ENCODE peak calls at places on chromosomes 16 and 17, in six cellular contexts. Z, M, A, R, H and C are unnamed samples.

GRCh38 chr17:8843344-8843743 is 24.1 kb downstream of the PIK3R6 start:
- DNase-seq in Z (no peak), M (no peak), A (no peak), R (no peak), H (no peak), C (no peak)

GRCh38 chr16:9797306-9797705 is 384.9 kb downstream of the GRIN2A start:
- DNase-seq in Z (peak; percentile 22), M (no peak), A (peak; percentile 88), R (no peak), H (peak; percentile 74), C (no peak)

GRCh38 chr16:727291-727977 is 528 bp downstream of the HAGHL start:
- DNase-seq in Z (peak; percentile 39), M (no peak), A (no peak), R (no peak), H (no peak), C (peak; percentile 83)

GRCh38 chr17:83147285-83147684 is 67.9 kb downstream of the METRNL start:
- DNase-seq in Z (no peak), M (no peak), A (no peak), R (no peak), H (no peak), C (no peak)

GRCh38 chr16:48381201-48381600 is 4.0 kb downstream of the SIAH1 start:
- DNase-seq in Z (peak; percentile 53), M (no peak), A (peak; percentile 57), R (no peak), H (no peak), C (no peak)

GRCh38 chr16:72061564-72061963 is 1.5 kb upstream of the HPR start:
- DNase-seq in Z (no peak), M (no peak), A (no peak), R (no peak), H (no peak), C (no peak)

GRCh38 chr17:29710891-29711418 is 88.2 kb upstream of the CORO6 start:
- DNase-seq in Z (peak; percentile 96), M (no peak), A (peak; percentile 52), R (no peak), H (peak; percentile 47), C (no peak)

GRCh38 chr17:65638221-65638940 is 76.9 kb upstream of the AXIN2 start:
- DNase-seq in Z (no peak), M (no peak), A (peak; percentile 17), R (no peak), H (no peak), C (no peak)

GRCh38 chr17:63928966-63929695 is 3.0 kb downstream of the CD79B start:
- DNase-seq in Z (no peak), M (no peak), A (no peak), R (no peak), H (no peak), C (peak; percentile 56)

GRCh38 chr17:522912-523311 is 170.3 kb upstream of the RPH3AL start:
- DNase-seq in Z (no peak), M (peak; percentile 64), A (no peak), R (peak; percentile 43), H (no peak), C (no peak)

GRCh38 chr16:30000768-30001631 is 5.0 kb downstream of the INO80E start:
- DNase-seq in Z (no peak), M (peak; percentile 82), A (no peak), R (no peak), H (no peak), C (no peak)

GRCh38 chr16:67415872-67416793 is at the start of gene ZDHHC1:
- DNase-seq in Z (peak; percentile 90), M (peak; percentile 92), A (peak; percentile 74), R (peak; percentile 69), H (peak; percentile 61), C (peak; percentile 89)
- H3K27ac ChIP-seq in Z (peak within 1 kb of the TSS; percentile 85), M (no peak within 1 kb of the TSS), A (peak within 1 kb of the TSS; percentile 88), R (no peak within 1 kb of the TSS), H (peak within 1 kb of the TSS; percentile 1), C (peak within 1 kb of the TSS; percentile 91)

GRCh38 chr16:67311607-67312449 is 14.7 kb downstream of the KCTD19 start:
- DNase-seq in Z (peak; percentile 99), M (no peak), A (peak; percentile 100), R (no peak), H (peak; percentile 94), C (no peak)
- H3K9ac ChIP-seq in Z (peak overlapping the region; percentile 62), M (no peak overlapping the region), A (peak overlapping the region; percentile 23), R (peak overlapping the region; percentile 33), H (peak overlapping the region; percentile 72), C (no peak overlapping the region)

GRCh38 chr16:69563605-69564580 is 1.9 kb upstream of the NFAT5 start:
- DNase-seq in Z (peak; percentile 40), M (peak; percentile 72), A (peak; percentile 22), R (peak; percentile 89), H (peak; percentile 15), C (no peak)
- H3K4me3 ChIP-seq in Z (peak overlapping the region; percentile 95), M (peak overlapping the region; percentile 57), A (no peak overlapping the region), R (no peak overlapping the region), H (peak overlapping the region; percentile 16), C (peak overlapping the region; percentile 66)

DNA sequence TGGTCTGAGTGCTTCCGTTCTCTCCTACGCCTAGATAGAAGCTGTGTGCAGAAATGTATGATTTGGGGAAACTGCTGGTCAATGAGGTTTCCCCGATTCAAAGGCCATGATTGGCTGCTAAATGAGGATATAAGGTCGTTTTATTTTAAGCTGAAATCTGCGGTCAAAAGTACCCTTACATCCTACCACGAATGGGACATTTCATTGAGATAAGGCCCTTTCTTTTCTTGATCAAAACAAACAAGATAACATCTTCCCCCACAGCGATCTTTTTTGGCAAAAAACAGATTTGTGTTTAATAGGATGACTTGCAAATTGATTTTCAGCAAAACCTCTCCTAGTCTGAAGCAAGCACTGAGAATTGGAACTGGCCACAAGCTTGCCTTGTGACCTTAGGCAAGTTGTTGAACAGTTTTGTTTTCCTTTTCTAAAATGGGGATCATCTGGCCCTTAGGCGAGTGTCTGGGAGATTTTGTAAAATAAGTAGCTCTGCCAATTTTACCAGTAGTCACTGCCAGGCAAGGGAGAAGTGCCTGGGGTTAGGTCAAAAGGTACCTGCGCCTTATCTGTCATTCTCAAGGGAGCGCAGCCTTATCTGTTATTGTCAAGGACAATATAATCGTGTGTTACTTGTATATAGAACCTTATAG is 635 bp downstream of the SCPEP1 start:
- DNase-seq in Z (peak; percentile 23), M (peak; percentile 60), A (no peak), R (no peak), H (peak; percentile 21), C (no peak)
- H3K27ac ChIP-seq in Z (no peak overlapping the region), M (no peak overlapping the region), A (peak overlapping the region; percentile 55), R (no peak overlapping the region), H (no peak overlapping the region), C (peak overlapping the region; percentile 20)

GRCh38 chr17:43844241-43844640 is 2.7 kb upstream of the CD300LG start:
- DNase-seq in Z (no peak), M (no peak), A (no peak), R (no peak), H (no peak), C (no peak)
- H3K9ac ChIP-seq in Z (no peak overlapping the region), M (no peak overlapping the region), A (no peak overlapping the region), R (no peak overlapping the region), H (no peak overlapping the region), C (no peak overlapping the region)

GRCh38 chr16:68640972-68641371 is 4.1 kb upstream of the CDH3 start:
- DNase-seq in Z (peak; percentile 67), M (peak; percentile 68), A (peak; percentile 80), R (no peak), H (peak; percentile 82), C (no peak)

GRCh38 chr16:68636818-68637217 is 8.3 kb upstream of the CDH3 start:
- DNase-seq in Z (peak; percentile 60), M (no peak), A (peak; percentile 67), R (no peak), H (peak; percentile 48), C (no peak)

GRCh38 chr16:68642047-68642435 is 3.1 kb upstream of the CDH3 start:
- DNase-seq in Z (no peak), M (no peak), A (no peak), R (no peak), H (no peak), C (no peak)

DNA sequence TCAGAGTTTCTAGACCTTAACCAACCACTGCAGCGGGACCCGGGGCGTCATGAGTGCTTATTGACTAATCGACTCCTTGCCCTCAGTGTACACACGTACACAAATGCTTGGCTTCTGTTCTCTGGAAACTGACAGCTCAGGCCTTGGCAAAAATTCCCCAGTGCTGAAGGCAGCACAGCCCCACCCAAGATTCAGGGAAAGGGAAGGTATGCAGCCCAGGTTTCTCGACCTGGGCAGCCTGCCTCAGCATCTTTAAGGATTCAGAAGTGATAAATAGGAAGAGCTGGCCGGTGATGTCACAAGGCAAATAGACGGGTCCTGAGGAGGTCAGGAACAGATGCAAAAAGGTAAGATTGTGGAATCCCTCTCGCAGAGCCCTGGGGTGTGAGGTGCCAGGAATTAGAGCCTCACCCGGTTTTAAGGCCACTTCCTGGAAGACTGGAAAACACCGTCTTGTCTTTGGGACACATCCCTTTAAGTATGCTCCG is 9.0 kb upstream of the CDH3 start:
- DNase-seq in Z (peak; percentile 53), M (no peak), A (peak; percentile 66), R (no peak), H (peak; percentile 93), C (no peak)
- H3K4me3 ChIP-seq in Z (no peak overlapping the region), M (no peak overlapping the region), A (no peak overlapping the region), R (no peak overlapping the region), H (peak overlapping the region; percentile 13), C (no peak overlapping the region)

GRCh38 chr17:31721291-31722025 is 137.6 kb downstream of the COPRS start:
- DNase-seq in Z (peak; percentile 33), M (no peak), A (no peak), R (no peak), H (no peak), C (no peak)
- H3K27ac ChIP-seq in Z (no peak overlapping the region), M (no peak overlapping the region), A (no peak overlapping the region), R (no peak overlapping the region), H (no peak overlapping the region), C (no peak overlapping the region)

GRCh38 chr17:61204456-61204855 is 195.2 kb upstream of the TBX2 start:
- DNase-seq in Z (no peak), M (no peak), A (no peak), R (no peak), H (no peak), C (no peak)

GRCh38 chr17:61206922-61207321 is 192.7 kb upstream of the TBX2 start:
- DNase-seq in Z (no peak), M (no peak), A (no peak), R (no peak), H (no peak), C (no peak)

GRCh38 chr17:61203765-61204164 is 195.9 kb upstream of the TBX2 start:
- DNase-seq in Z (no peak), M (no peak), A (no peak), R (no peak), H (no peak), C (peak; percentile 61)

GRCh38 chr17:61205931-61206330 is 193.7 kb upstream of the TBX2 start:
- DNase-seq in Z (no peak), M (no peak), A (peak; percentile 70), R (no peak), H (peak; percentile 38), C (no peak)

DNA sequence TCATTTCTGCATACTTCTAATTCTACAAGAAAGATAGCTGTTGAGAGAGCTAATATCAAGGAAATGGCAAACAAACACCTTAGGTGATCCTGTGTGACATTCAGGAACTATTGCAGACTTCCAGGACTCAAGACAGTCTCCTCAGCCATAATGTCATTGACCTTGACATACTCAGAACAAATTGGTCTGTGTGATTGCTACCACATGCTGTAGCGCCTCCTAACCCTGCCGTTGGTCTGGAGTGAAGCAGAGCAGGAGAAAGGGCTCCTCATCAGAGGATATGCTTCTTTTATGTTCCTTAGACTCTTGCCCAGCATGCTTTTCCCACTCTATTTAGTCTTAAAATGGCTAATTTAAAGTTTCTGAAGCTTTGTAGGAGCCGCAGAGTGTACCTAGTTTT is 194.2 kb upstream of the TBX2 start:
- DNase-seq in Z (no peak), M (no peak), A (no peak), R (no peak), H (no peak), C (no peak)
- H3K9ac ChIP-seq in Z (no peak overlapping the region), M (no peak overlapping the region), A (no peak overlapping the region), R (no peak overlapping the region), H (no peak overlapping the region), C (no peak overlapping the region)

GRCh38 chr17:76781056-76781982 is 43.4 kb downstream of the MFSD11 start:
- DNase-seq in Z (no peak), M (peak; percentile 68), A (no peak), R (no peak), H (no peak), C (no peak)
- H3K4me3 ChIP-seq in Z (no peak overlapping the region), M (no peak overlapping the region), A (no peak overlapping the region), R (no peak overlapping the region), H (no peak overlapping the region), C (no peak overlapping the region)